ENCODE peak calls at places on chromosomes 6 and 20, in five cellular contexts. X, O, C, K and U are unnamed samples. For H3K27me3, the result is how much of the 10 kb centered on the place peaks cover.

GRCh38 chr6:36727491-36728021 is 29.9 kb downstream of the RAB44 start:
- DNase-seq in X (no peak), O (no peak), C (no peak), K (no peak), U (peak)

GRCh38 chr6:22322103-22322882 is 25.5 kb upstream of the PRL start:
- DNase-seq in X (no peak), O (peak), C (no peak), K (no peak), U (no peak)

GRCh38 chr6:71855406-71855805 is 30.9 kb upstream of the RIMS1 start:
- DNase-seq in X (no peak), O (no peak), C (no peak), K (peak), U (no peak)

GRCh38 chr20:60453388-60453787 is 495.2 kb downstream of the CDH26 start:
- DNase-seq in X (no peak), O (no peak), C (no peak), K (no peak), U (no peak)

GRCh38 chr20:39109933-39110818 is 148.0 kb downstream of the DHX35 start:
- DNase-seq in X (no peak), O (no peak), C (no peak), K (peak), U (no peak)

GRCh38 chr20:53124075-53124532 is 151.9 kb downstream of the TSHZ2 start:
- DNase-seq in X (peak), O (no peak), C (peak), K (no peak), U (no peak)

GRCh38 chr6:51495016-51495805 is 592.2 kb downstream of the PKHD1 start:
- DNase-seq in X (no peak), O (no peak), C (no peak), K (peak), U (no peak)

GRCh38 chr20:47355489-47356219 is 845 bp downstream of the ZMYND8 start:
- DNase-seq in X (no peak), O (no peak), C (no peak), K (peak), U (peak)

GRCh38 chr6:127971945-127972391 is 71.1 kb upstream of the THEMIS start:
- DNase-seq in X (no peak), O (peak), C (no peak), K (peak), U (no peak)

GRCh38 chr6:140319209-140319608 is 944.8 kb upstream of the CITED2 start:
- DNase-seq in X (no peak), O (peak), C (no peak), K (no peak), U (no peak)

GRCh38 chr20:16476032-16476431 is 97.2 kb downstream of the KIF16B start:
- DNase-seq in X (no peak), O (no peak), C (no peak), K (peak), U (no peak)

GRCh38 chr20:58723628-58723984 is 31.0 kb downstream of the NPEPL1 start:
- DNase-seq in X (no peak), O (no peak), C (no peak), K (no peak), U (peak)

GRCh38 chr6:147546501-147547368 is 38.2 kb downstream of the SAMD5 start:
- DNase-seq in X (no peak), O (no peak), C (no peak), K (no peak), U (no peak)

GRCh38 chr6:122020588-122021271 is 378.7 kb upstream of the HSF2 start:
- DNase-seq in X (no peak), O (no peak), C (no peak), K (no peak), U (no peak)

GRCh38 chr6:7566617-7567173 is 23.3 kb upstream of the SNRNP48 start:
- DNase-seq in X (no peak), O (no peak), C (no peak), K (peak), U (no peak)

GRCh38 chr6:73329201-73329600 is 24.9 kb downstream of the DPPA5 start:
- DNase-seq in X (no peak), O (no peak), C (no peak), K (no peak), U (no peak)

GRCh38 chr6:66496659-66497058 is 789.6 kb upstream of the EYS start:
- DNase-seq in X (no peak), O (no peak), C (no peak), K (peak), U (no peak)

GRCh38 chr20:38883081-38883980 is 42.9 kb upstream of the FAM83D start:
- DNase-seq in X (no peak), O (no peak), C (no peak), K (no peak), U (peak)

GRCh38 chr20:4661191-4661590 is 60.5 kb upstream of the PRND start:
- DNase-seq in X (no peak), O (no peak), C (no peak), K (no peak), U (peak)

GRCh38 chr6:159002432-159003160 is 2.6 kb upstream of the RSPH3 start:
- DNase-seq in X (no peak), O (no peak), C (peak), K (peak), U (no peak)

GRCh38 chr6:22800451-22800850 is 231.1 kb downstream of the HDGFL1 start:
- DNase-seq in X (no peak), O (no peak), C (no peak), K (no peak), U (no peak)

GRCh38 chr20:57439432-57439831 is 48.2 kb downstream of the RBM38 start:
- DNase-seq in X (peak), O (no peak), C (peak), K (no peak), U (peak)

GRCh38 chr6:119848706-119849105 is 499.1 kb upstream of the MAN1A1 start:
- DNase-seq in X (no peak), O (no peak), C (no peak), K (no peak), U (no peak)

GRCh38 chr6:44224154-44224977 is 971 bp downstream of the SLC29A1 start:
- DNase-seq in X (no peak), O (no peak), C (no peak), K (peak), U (peak)

GRCh38 chr20:48107560-48107959 is 322.3 kb upstream of the SULF2 start:
- DNase-seq in X (no peak), O (no peak), C (no peak), K (no peak), U (no peak)

GRCh38 chr6:13573669-13574110 is 711 bp upstream of the SIRT5 start:
- DNase-seq in X (peak), O (no peak), C (peak), K (peak), U (peak)

GRCh38 chr6:41498968-41499599 is 47.1 kb upstream of the FOXP4 start:
- DNase-seq in X (no peak), O (no peak), C (no peak), K (no peak), U (no peak)

GRCh38 chr6:41497994-41498393 is 48.2 kb upstream of the FOXP4 start:
- DNase-seq in X (no peak), O (no peak), C (no peak), K (no peak), U (no peak)

GRCh38 chr6:41492261-41492891 is 53.8 kb upstream of the FOXP4 start:
- DNase-seq in X (no peak), O (no peak), C (no peak), K (no peak), U (no peak)

GRCh38 chr6:41497573-41497972 is 48.6 kb upstream of the FOXP4 start:
- DNase-seq in X (no peak), O (no peak), C (no peak), K (no peak), U (no peak)

GRCh38 chr6:41494212-41495115 is 51.7 kb upstream of the FOXP4 start:
- DNase-seq in X (no peak), O (no peak), C (no peak), K (peak), U (no peak)
- H3K4me3 ChIP-seq in X (no peak), O (no peak), C (no peak), K (no peak), U (no peak)

GRCh38 chr20:62085206-62085605 is 19.5 kb upstream of the TAF4 start:
- DNase-seq in X (no peak), O (no peak), C (no peak), K (no peak), U (no peak)

GRCh38 chr20:62079166-62079565 is 13.5 kb upstream of the TAF4 start:
- DNase-seq in X (no peak), O (no peak), C (no peak), K (no peak), U (peak)

GRCh38 chr20:62083312-62083711 is 17.6 kb upstream of the TAF4 start:
- DNase-seq in X (no peak), O (no peak), C (no peak), K (no peak), U (no peak)

DNA sequence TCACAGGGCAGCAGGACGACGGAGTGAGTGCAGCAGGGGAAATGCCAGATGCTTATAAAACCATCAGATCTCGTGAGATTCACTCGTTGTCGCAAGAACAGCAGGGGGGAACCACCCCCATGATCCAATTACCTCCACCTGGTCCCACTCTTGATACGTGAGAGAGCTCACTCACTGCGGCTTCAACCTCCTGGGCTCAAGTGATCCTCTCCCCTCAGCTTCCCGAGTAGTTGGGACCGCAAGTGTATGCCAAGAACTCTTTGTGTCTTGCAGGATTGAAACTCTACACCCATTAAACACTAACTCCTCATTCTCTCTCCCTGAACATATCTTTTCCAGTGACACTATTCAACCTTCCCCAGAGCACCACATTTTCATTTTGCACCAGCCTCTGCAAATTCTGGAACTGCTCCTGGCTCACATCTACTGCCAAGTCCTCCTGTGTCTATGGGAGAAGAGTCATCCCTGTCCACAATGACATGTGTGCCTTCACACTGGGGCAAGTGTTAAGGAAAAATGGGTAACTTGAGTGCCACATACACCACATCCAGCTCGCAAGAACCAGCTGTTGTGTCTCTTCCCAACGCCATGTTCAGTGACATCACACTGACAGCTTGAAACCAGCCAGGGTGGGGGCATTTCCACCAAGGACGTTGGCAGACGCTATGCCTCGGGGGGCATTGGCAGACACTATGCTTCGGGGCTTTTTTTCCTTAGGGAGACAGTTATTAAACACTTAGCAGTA is 14.7 kb upstream of the TAF4 start:
- DNase-seq in X (no peak), O (no peak), C (no peak), K (no peak), U (peak)
- H3K27me3 ChIP-seq in X (under half), O (under half), C (under half), K (under half), U (under half)

GRCh38 chr6:163262080-163262479 is 152.4 kb upstream of the QKI start:
- DNase-seq in X (no peak), O (no peak), C (no peak), K (no peak), U (no peak)

GRCh38 chr6:163260911-163261310 is 153.6 kb upstream of the QKI start:
- DNase-seq in X (no peak), O (no peak), C (no peak), K (peak), U (no peak)

GRCh38 chr6:163261361-163261760 is 153.2 kb upstream of the QKI start:
- DNase-seq in X (no peak), O (no peak), C (no peak), K (peak), U (no peak)

GRCh38 chr6:163259689-163260088 is 154.8 kb upstream of the QKI start:
- DNase-seq in X (no peak), O (no peak), C (no peak), K (no peak), U (no peak)

GRCh38 chr6:163260111-163260895 is 154.2 kb upstream of the QKI start:
- DNase-seq in X (peak), O (no peak), C (peak), K (peak), U (no peak)
- H3K4me3 ChIP-seq in X (peak), O (no peak), C (peak), K (no peak), U (peak)

GRCh38 chr20:51381557-51381956 is 161.0 kb downstream of the NFATC2 start:
- DNase-seq in X (no peak), O (no peak), C (no peak), K (peak), U (peak)
- H3K27me3 ChIP-seq in X (under half), O (under half), C (under half), K (under half), U (under half)

GRCh38 chr20:32019563-32020463 is 9.6 kb downstream of the CCM2L start:
- DNase-seq in X (no peak), O (no peak), C (no peak), K (no peak), U (no peak)
- H3K4me3 ChIP-seq in X (peak), O (no peak), C (peak), K (no peak), U (peak)

GRCh38 chr6:45724027-45724426 is 291.6 kb downstream of the CLIC5 start:
- DNase-seq in X (no peak), O (no peak), C (no peak), K (no peak), U (no peak)
- H3K27me3 ChIP-seq in X (under half), O (under half), C (under half), K (under half), U (under half)

DNA sequence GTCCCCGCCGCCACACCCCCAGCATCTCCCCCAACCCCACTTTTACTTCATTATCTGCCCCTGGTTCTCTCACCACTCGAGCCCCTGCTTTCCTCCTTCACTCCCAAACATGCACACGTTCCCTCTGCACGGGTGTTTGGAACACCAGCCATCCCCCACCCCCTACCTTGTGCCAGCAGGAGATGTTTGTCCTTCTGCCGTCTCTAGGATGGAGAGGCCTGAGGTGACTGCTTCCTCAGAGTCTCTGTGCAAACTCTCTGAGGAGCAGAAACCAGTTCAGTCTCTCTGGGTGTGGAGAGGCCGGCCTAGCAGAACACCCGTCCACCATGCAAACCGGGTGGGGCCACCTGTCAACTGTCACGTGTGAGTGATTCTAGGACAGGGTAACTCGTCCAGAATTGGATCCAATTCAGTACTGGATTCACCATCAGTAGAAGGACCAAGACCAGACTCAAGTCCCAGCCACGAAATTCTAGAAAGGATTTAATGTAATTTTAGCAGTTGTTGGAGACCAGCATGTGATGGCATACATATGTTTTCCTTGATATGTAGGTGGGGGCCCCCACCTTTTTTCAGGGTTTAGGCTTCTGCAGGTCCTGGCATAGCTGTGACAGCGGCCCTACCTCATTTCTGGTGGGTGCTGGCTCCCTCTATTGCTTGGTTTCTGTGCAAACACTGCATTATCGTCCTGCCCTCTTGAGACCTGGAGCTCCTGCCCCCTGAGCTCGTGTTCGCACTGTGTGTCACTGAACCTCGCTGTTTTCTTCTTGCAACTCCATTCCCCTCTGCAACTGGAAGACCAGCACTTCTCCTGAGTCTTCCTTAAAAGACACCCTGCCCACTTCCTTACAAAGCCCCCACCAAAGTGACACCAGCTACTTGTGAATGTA is at the start of gene RAET1E:
- DNase-seq in X (no peak), O (no peak), C (no peak), K (peak), U (no peak)
- H3K4me3 ChIP-seq in X (no peak), O (peak), C (peak), K (no peak), U (peak)

GRCh38 chr6:114355300-114355699 is 12.5 kb upstream of the HS3ST5 start:
- DNase-seq in X (no peak), O (no peak), C (no peak), K (no peak), U (no peak)

GRCh38 chr6:114354482-114354881 is 11.7 kb upstream of the HS3ST5 start:
- DNase-seq in X (no peak), O (no peak), C (no peak), K (no peak), U (no peak)
- H3K27me3 ChIP-seq in X (under half), O (under half), C (under half), K (under half), U (under half)